ENCODE peak calls at places on chromosomes 4 and X, in four cellular contexts. One of them, this sample, is unnamed.

GRCh38 chrX:154135458-154136229 is 8.4 kb upstream of the OPN1LW start:
- DNase-seq in body of pancreas: no peak
- DNase-seq in right lobe of liver: no peak
- DNase-seq in upper lobe of left lung: no peak
- DNase-seq in this sample: no peak

GRCh38 chr4:43837604-43838003 is 611.0 kb downstream of the KCTD8 start:
- DNase-seq in body of pancreas: no peak
- DNase-seq in right lobe of liver: no peak
- DNase-seq in upper lobe of left lung: no peak
- DNase-seq in this sample: no peak

GRCh38 chr4:45751877-45752276 is 372.0 kb downstream of the GABRG1 start:
- DNase-seq in body of pancreas: no peak
- DNase-seq in right lobe of liver: no peak
- DNase-seq in upper lobe of left lung: no peak
- DNase-seq in this sample: no peak

GRCh38 chrX:54921427-54922021 is 900 bp downstream of the TRO start:
- DNase-seq in body of pancreas: peak; percentile 58
- DNase-seq in right lobe of liver: no peak
- DNase-seq in upper lobe of left lung: no peak
- DNase-seq in this sample: no peak

GRCh38 chrX:108131471-108131870 is 39.9 kb downstream of the ATG4A start:
- DNase-seq in body of pancreas: no peak
- DNase-seq in right lobe of liver: no peak
- DNase-seq in upper lobe of left lung: no peak
- DNase-seq in this sample: no peak

GRCh38 chr4:103306870-103307345 is 108.8 kb upstream of the CENPE start:
- DNase-seq in body of pancreas: peak; percentile 44
- DNase-seq in right lobe of liver: no peak
- DNase-seq in upper lobe of left lung: peak; percentile 28
- DNase-seq in this sample: no peak

GRCh38 chr4:159047478-159048165 is 55.3 kb upstream of the RAPGEF2 start:
- DNase-seq in body of pancreas: no peak
- DNase-seq in right lobe of liver: no peak
- DNase-seq in upper lobe of left lung: no peak
- DNase-seq in this sample: no peak

GRCh38 chr4:172892300-172892699 is 276.3 kb upstream of the GALNT7 start:
- DNase-seq in body of pancreas: no peak
- DNase-seq in right lobe of liver: no peak
- DNase-seq in upper lobe of left lung: no peak
- DNase-seq in this sample: no peak

GRCh38 chr4:7262134-7262533 is 69.8 kb downstream of the SORCS2 start:
- DNase-seq in body of pancreas: no peak
- DNase-seq in right lobe of liver: no peak
- DNase-seq in upper lobe of left lung: no peak
- DNase-seq in this sample: no peak

GRCh38 chr4:13527983-13528822 is 16.1 kb downstream of the NKX3-2 start:
- DNase-seq in body of pancreas: no peak
- DNase-seq in right lobe of liver: no peak
- DNase-seq in upper lobe of left lung: no peak
- DNase-seq in this sample: no peak

GRCh38 chr4:140116442-140117104 is 37.4 kb downstream of the MAML3 start:
- DNase-seq in body of pancreas: no peak
- DNase-seq in right lobe of liver: no peak
- DNase-seq in upper lobe of left lung: no peak
- DNase-seq in this sample: no peak

GRCh38 chrX:38368774-38369173 is 16.4 kb downstream of the OTC start:
- DNase-seq in body of pancreas: no peak
- DNase-seq in right lobe of liver: no peak
- DNase-seq in upper lobe of left lung: no peak
- DNase-seq in this sample: no peak

GRCh38 chr4:182537031-182537617 is 293.9 kb downstream of the TENM3 start:
- DNase-seq in body of pancreas: no peak
- DNase-seq in right lobe of liver: no peak
- DNase-seq in upper lobe of left lung: no peak
- DNase-seq in this sample: no peak

GRCh38 chr4:170111100-170111499 is 21.3 kb upstream of the AADAT start:
- DNase-seq in body of pancreas: no peak
- DNase-seq in right lobe of liver: no peak
- DNase-seq in upper lobe of left lung: no peak
- DNase-seq in this sample: no peak

GRCh38 chrX:5632887-5633286 is 595.8 kb downstream of the NLGN4X start:
- DNase-seq in body of pancreas: no peak
- DNase-seq in right lobe of liver: no peak
- DNase-seq in upper lobe of left lung: no peak
- DNase-seq in this sample: no peak

GRCh38 chr4:138686078-138686477 is 329.5 kb upstream of the NOCT start:
- DNase-seq in body of pancreas: no peak
- DNase-seq in right lobe of liver: no peak
- DNase-seq in upper lobe of left lung: no peak
- DNase-seq in this sample: no peak

GRCh38 chr4:111961806-111962205 is 183.4 kb upstream of the FAM241A start:
- DNase-seq in body of pancreas: no peak
- DNase-seq in right lobe of liver: no peak
- DNase-seq in upper lobe of left lung: no peak
- DNase-seq in this sample: no peak

GRCh38 chr4:1723131-1723801 is 1.9 kb downstream of the TACC3 start:
- DNase-seq in body of pancreas: no peak
- DNase-seq in right lobe of liver: no peak
- DNase-seq in upper lobe of left lung: no peak
- DNase-seq in this sample: no peak

GRCh38 chr4:139188648-139189416 is 11.8 kb upstream of the ELF2 start:
- DNase-seq in body of pancreas: no peak
- DNase-seq in right lobe of liver: peak; percentile 35
- DNase-seq in upper lobe of left lung: peak; percentile 52
- DNase-seq in this sample: no peak

GRCh38 chrX:152905081-152905420 is 7.2 kb downstream of the ZNF185 start:
- DNase-seq in body of pancreas: no peak
- DNase-seq in right lobe of liver: no peak
- DNase-seq in upper lobe of left lung: no peak
- DNase-seq in this sample: no peak

GRCh38 chr4:128322986-128323385 is 35.4 kb upstream of the PGRMC2 start:
- DNase-seq in body of pancreas: no peak
- DNase-seq in right lobe of liver: no peak
- DNase-seq in upper lobe of left lung: no peak
- DNase-seq in this sample: no peak

GRCh38 chr4:88514557-88515511 is 8.7 kb downstream of the PYURF start:
- DNase-seq in body of pancreas: peak; percentile 23
- DNase-seq in right lobe of liver: no peak
- DNase-seq in upper lobe of left lung: no peak
- DNase-seq in this sample: no peak

GRCh38 chr4:162705130-162705803 is 461.4 kb downstream of the NAF1 start:
- DNase-seq in body of pancreas: no peak
- DNase-seq in right lobe of liver: no peak
- DNase-seq in upper lobe of left lung: no peak
- DNase-seq in this sample: no peak

GRCh38 chr4:16196482-16197393 is 29.5 kb downstream of the TAPT1 start:
- DNase-seq in body of pancreas: no peak
- DNase-seq in right lobe of liver: no peak
- DNase-seq in upper lobe of left lung: no peak
- DNase-seq in this sample: no peak
- TF ChIP-seq CTCF in body of pancreas: no peak
- TF ChIP-seq CTCF in right lobe of liver: peak; percentile 22
- TF ChIP-seq CTCF in upper lobe of left lung: peak; percentile 58
- TF ChIP-seq CTCF in this sample: peak; percentile 55

GRCh38 chrX:40299028-40299479 is 201.3 kb upstream of the BCOR start:
- DNase-seq in body of pancreas: no peak
- DNase-seq in right lobe of liver: no peak
- DNase-seq in upper lobe of left lung: no peak
- DNase-seq in this sample: no peak
- TF ChIP-seq CTCF in body of pancreas: no peak
- TF ChIP-seq CTCF in right lobe of liver: no peak
- TF ChIP-seq CTCF in upper lobe of left lung: no peak
- TF ChIP-seq CTCF in this sample: peak; percentile 23

GRCh38 chr4:47485047-47485692 is at the start of gene ATP10D:
- DNase-seq in body of pancreas: peak; percentile 95
- DNase-seq in right lobe of liver: peak; percentile 99
- DNase-seq in upper lobe of left lung: peak; percentile 98
- DNase-seq in this sample: peak; percentile 28
- TF ChIP-seq CTCF in body of pancreas: no peak
- TF ChIP-seq CTCF in right lobe of liver: no peak
- TF ChIP-seq CTCF in upper lobe of left lung: peak; percentile 26
- TF ChIP-seq CTCF in this sample: no peak

DNA sequence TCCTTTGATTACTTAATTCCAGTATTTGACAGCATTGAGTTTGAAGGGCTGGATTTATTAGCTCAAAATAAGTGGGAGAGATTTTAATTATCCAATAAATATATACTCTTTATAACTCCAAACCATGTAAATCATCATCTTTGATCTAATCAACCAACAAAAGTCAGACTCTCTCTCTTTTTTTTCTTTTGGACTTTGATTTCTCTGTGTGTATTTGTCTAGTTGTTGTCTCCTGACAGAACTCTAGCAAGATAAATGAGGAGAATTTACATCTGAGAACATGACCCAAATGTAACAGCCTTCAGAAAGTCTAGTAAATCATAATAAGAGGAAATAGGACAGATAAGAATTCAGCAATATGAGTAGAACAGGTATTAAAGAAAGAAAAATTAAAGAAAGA is 567.1 kb downstream of the PPARGC1A start:
- DNase-seq in body of pancreas: no peak
- DNase-seq in right lobe of liver: no peak
- DNase-seq in upper lobe of left lung: no peak
- DNase-seq in this sample: no peak
- TF ChIP-seq CTCF in body of pancreas: no peak
- TF ChIP-seq CTCF in right lobe of liver: no peak
- TF ChIP-seq CTCF in upper lobe of left lung: no peak
- TF ChIP-seq CTCF in this sample: no peak

This sample was measured in D721Med.